ENCODE peak calls at places on chromosomes 6 and 20, in six cellular contexts. U is heart left ventricle; G is GM04504; H is epithelial cell of esophagus; Z is ureter; V is naive thymus-derived CD8-positive, alpha-beta T cell. W is an unnamed sample.

GRCh38 chr6:158648682-158649131 is 1.1 kb upstream of the SYTL3 start:
- DNase-seq in Z (peak; percentile 18), G (peak; percentile 80), H (peak; percentile 90), U (no peak), V (no peak), W (peak; percentile 92)

GRCh38 chr6:47203266-47203967 is 106.3 kb downstream of the TNFRSF21 start:
- DNase-seq in U (no peak), G (no peak), V (peak; percentile 39), Z (no peak), H (peak; percentile 30), W (no peak)

GRCh38 chr20:62761058-62761758 is 35.1 kb upstream of the MRGBP start:
- DNase-seq in V (no peak), U (no peak), H (no peak), G (no peak), Z (no peak), W (no peak)

GRCh38 chr6:117493470-117493869 is 11.0 kb downstream of the DCBLD1 start:
- DNase-seq in H (no peak), Z (no peak), G (no peak), V (no peak), U (no peak), W (no peak)

GRCh38 chr6:110250838-110251237 is 70.6 kb downstream of the CDC40 start:
- DNase-seq in H (no peak), G (no peak), Z (no peak), V (no peak), U (no peak), W (no peak)

GRCh38 chr20:62787329-62787728 is 8.9 kb upstream of the MRGBP start:
- DNase-seq in U (no peak), G (no peak), Z (no peak), H (no peak), V (no peak), W (no peak)

GRCh38 chr20:19874328-19874727 is 116.3 kb downstream of the RIN2 start:
- DNase-seq in V (no peak), H (no peak), Z (no peak), G (no peak), U (no peak), W (no peak)

GRCh38 chr6:11042025-11042749 is 1.9 kb downstream of the ELOVL2 start:
- DNase-seq in V (no peak), Z (no peak), U (no peak), H (no peak), G (no peak), W (no peak)

GRCh38 chr6:68343901-68344300 is 291.2 kb upstream of the ADGRB3 start:
- DNase-seq in H (peak; percentile 58), V (no peak), G (no peak), Z (no peak), U (no peak), W (no peak)

GRCh38 chr20:3701061-3701998 is 11.1 kb downstream of the SIGLEC1 start:
- DNase-seq in U (no peak), G (no peak), Z (no peak), H (no peak), V (no peak), W (no peak)

GRCh38 chr6:105189026-105189680 is 9.3 kb upstream of the POPDC3 start:
- DNase-seq in G (no peak), H (no peak), V (no peak), Z (no peak), U (no peak), W (no peak)

GRCh38 chr6:10633216-10633615 is 61.2 kb downstream of the C6orf52 start:
- DNase-seq in H (peak; percentile 95), G (peak; percentile 18), U (no peak), V (no peak), Z (no peak), W (peak; percentile 16)

GRCh38 chr6:12289655-12290489 is at the start of gene EDN1:
- DNase-seq in G (peak; percentile 50), H (peak; percentile 88), Z (peak; percentile 76), U (peak; percentile 72), V (peak; percentile 9), W (peak; percentile 59)

GRCh38 chr20:16273812-16274560 is 299.3 kb downstream of the KIF16B start:
- DNase-seq in U (no peak), Z (no peak), G (no peak), H (no peak), V (no peak), W (no peak)

GRCh38 chr6:24775520-24776058 is 852 bp downstream of the GMNN start:
- DNase-seq in G (no peak), V (no peak), Z (no peak), U (no peak), H (peak; percentile 62), W (no peak)

GRCh38 chr6:130019796-130020105 is 1.4 kb downstream of the L3MBTL3 start:
- DNase-seq in Z (no peak), U (no peak), H (no peak), G (no peak), V (no peak), W (no peak)

W was measured in GM04503.